ENCODE peak calls at places on chromosomes 13 and 19, in ten cellular contexts. I is stimulated activated naive CD8-positive, alpha-beta T cell treated with anti-CD3 and anti-CD28 coated beads, Interleukin-15, Interleukin-2, amounts not matched to agents 100 U/mL and 50 U/mL, for 24 hours; J is ELR; W is prostate gland; N is activated naive CD4-positive, alpha-beta T cell treated with anti-CD3 and anti-CD28 coated beads, Interleukin-2, amount 10 ng/mL, durations not matched to agents 7 days and 5 days; H is small intestine; S is IMR-90; O is AG10803; A is Caco-2; Q is H9. R is an unnamed sample.

GRCh38 chr19:1522061-1522460 is 1.8 kb upstream of the PLK5 start:
- DNase-seq in Q (no peak), J (no peak), O (no peak), N (no peak), I (no peak), A (no peak), H (no peak), W (no peak), S (no peak), R (no peak)

GRCh38 chr19:52896431-52897148 is 845 bp downstream of the ZNF320 start:
- DNase-seq in A (peak; percentile 60), Q (peak; percentile 40), J (peak; percentile 41), H (peak; percentile 60), N (no peak), W (peak; percentile 25), S (peak; percentile 1), I (peak; percentile 10), O (peak; percentile 3), R (peak; percentile 7)

GRCh38 chr19:50167314-50167721 is 4.2 kb upstream of the IZUMO2 start:
- DNase-seq in N (no peak), I (no peak), Q (no peak), W (no peak), O (no peak), H (peak; percentile 71), A (no peak), J (no peak), S (no peak), R (no peak)

GRCh38 chr13:109146912-109147624 is 517.7 kb downstream of the MYO16 start:
- DNase-seq in J (peak; percentile 95), O (peak; percentile 90), N (no peak), I (no peak), H (no peak), S (peak; percentile 89), W (no peak), Q (no peak), A (no peak), R (no peak)

GRCh38 chr13:99281811-99282263 is 23.7 kb upstream of the GPR18 start:
- DNase-seq in H (no peak), N (peak; percentile 62), W (no peak), J (no peak), S (no peak), Q (no peak), I (peak; percentile 70), A (no peak), O (peak; percentile 71), R (no peak)

GRCh38 chr13:87087741-87088140 is 583.4 kb upstream of the SLITRK5 start:
- DNase-seq in W (no peak), S (peak; percentile 75), A (no peak), N (no peak), O (no peak), J (peak; percentile 62), H (no peak), I (no peak), Q (no peak), R (no peak)

GRCh38 chr19:42477117-42477516 is 34.4 kb upstream of the CXCL17 start:
- DNase-seq in I (no peak), H (no peak), J (no peak), A (no peak), W (no peak), Q (no peak), N (no peak), S (no peak), O (no peak), R (no peak)

GRCh38 chr13:76707360-76707759 is 178.8 kb downstream of the KCTD12 start:
- DNase-seq in A (no peak), H (no peak), W (no peak), I (no peak), J (peak; percentile 77), O (peak; percentile 46), S (peak; percentile 78), N (no peak), Q (no peak), R (no peak)

GRCh38 chr13:33561627-33562026 is 256.3 kb upstream of the RFC3 start:
- DNase-seq in Q (no peak), N (no peak), W (no peak), S (no peak), A (no peak), H (no peak), I (no peak), O (no peak), J (no peak), R (no peak)

GRCh38 chr19:30165228-30165813 is 206.9 kb upstream of the ZNF536 start:
- DNase-seq in A (no peak), W (no peak), N (no peak), O (no peak), J (no peak), H (no peak), I (no peak), Q (no peak), S (no peak), R (no peak)

GRCh38 chr19:4059493-4059880 is 7.2 kb downstream of the ZBTB7A start:
- DNase-seq in W (no peak), S (no peak), A (no peak), J (no peak), I (peak; percentile 19), Q (no peak), N (no peak), O (no peak), H (peak; percentile 86), R (no peak)

GRCh38 chr19:18869231-18869575 is 26.8 kb downstream of the CERS1 start:
- DNase-seq in N (no peak), W (no peak), Q (no peak), S (no peak), A (no peak), O (no peak), J (no peak), H (no peak), I (no peak), R (no peak)

GRCh38 chr19:3975637-3976087 is 4.8 kb upstream of the DAPK3 start:
- DNase-seq in I (no peak), H (no peak), A (no peak), W (no peak), N (no peak), S (no peak), Q (peak; percentile 33), J (peak; percentile 30), O (no peak), R (no peak)

GRCh38 chr13:27125357-27126282 is 46.0 kb downstream of the USP12 start:
- DNase-seq in O (no peak), W (no peak), N (no peak), A (no peak), H (no peak), S (no peak), I (no peak), J (no peak), Q (no peak), R (no peak)